ENCODE peak calls at places on chromosomes 5 and 9, in ten cellular contexts. V, U, R, D, N, E, B, Q, F and M are unnamed samples.

GRCh38 chr5:170719551-170719950 is 64.0 kb upstream of the GABRP start:
- DNase-seq in V (no peak), U (no peak), R (no peak), D (no peak), N (peak; percentile 42), E (no peak), B (no peak), Q (no peak), F (no peak), M (no peak)

GRCh38 chr5:16934669-16935068 is 1.4 kb downstream of the MYO10 start:
- DNase-seq in V (no peak), U (no peak), R (no peak), D (no peak), N (no peak), E (no peak), B (no peak), Q (no peak), F (no peak), M (no peak)

GRCh38 chr5:93022770-93023169 is 558.2 kb downstream of the NR2F1-AS1 start:
- DNase-seq in V (no peak), U (no peak), R (no peak), D (no peak), N (no peak), E (no peak), B (no peak), Q (no peak), F (no peak), M (no peak)

GRCh38 chr5:158874814-158875213 is 224.9 kb downstream of the EBF1 start:
- DNase-seq in V (no peak), U (no peak), R (no peak), D (no peak), N (no peak), E (no peak), B (no peak), Q (no peak), F (no peak), M (no peak)

GRCh38 chr9:35649431-35650340 is 1.0 kb downstream of the SIT1 start:
- DNase-seq in V (no peak), U (no peak), R (no peak), D (no peak), N (no peak), E (peak; percentile 70), B (peak; percentile 26), Q (no peak), F (no peak), M (no peak)

GRCh38 chr5:157602505-157602904 is 26.9 kb upstream of the ADAM19 start:
- DNase-seq in V (no peak), U (no peak), R (no peak), D (no peak), N (no peak), E (no peak), B (no peak), Q (no peak), F (no peak), M (no peak)

GRCh38 chr9:95062601-95063065 is 254.9 kb downstream of the FANCC start:
- DNase-seq in V (no peak), U (no peak), R (no peak), D (no peak), N (peak; percentile 50), E (no peak), B (no peak), Q (no peak), F (no peak), M (no peak)

GRCh38 chr5:169801324-169801777 is 164.3 kb downstream of the DOCK2 start:
- DNase-seq in V (no peak), U (no peak), R (no peak), D (no peak), N (peak; percentile 57), E (no peak), B (no peak), Q (no peak), F (no peak), M (no peak)

GRCh38 chr5:10228288-10228687 is 21.4 kb downstream of the ATPSCKMT start:
- DNase-seq in V (no peak), U (no peak), R (no peak), D (no peak), N (no peak), E (no peak), B (no peak), Q (no peak), F (no peak), M (no peak)

GRCh38 chr9:135307314-135307713 is 172.3 kb upstream of the PPP1R26 start:
- DNase-seq in V (no peak), U (no peak), R (no peak), D (no peak), N (no peak), E (no peak), B (no peak), Q (no peak), F (no peak), M (no peak)

GRCh38 chr5:72860499-72860898 is 44.0 kb downstream of the TNPO1 start:
- DNase-seq in V (no peak), U (no peak), R (no peak), D (no peak), N (no peak), E (no peak), B (no peak), Q (no peak), F (no peak), M (no peak)

GRCh38 chr5:627840-628239 is 15.7 kb downstream of the CEP72 start:
- DNase-seq in V (no peak), U (no peak), R (peak; percentile 32), D (no peak), N (no peak), E (no peak), B (no peak), Q (no peak), F (no peak), M (no peak)

GRCh38 chr9:128048663-128049062 is 18.5 kb downstream of the NAIF1 start:
- DNase-seq in V (no peak), U (no peak), R (no peak), D (no peak), N (no peak), E (no peak), B (peak; percentile 82), Q (no peak), F (no peak), M (no peak)

GRCh38 chr5:161851691-161852299 is 3.9 kb downstream of the GABRA1 start:
- DNase-seq in V (no peak), U (no peak), R (no peak), D (no peak), N (no peak), E (no peak), B (no peak), Q (no peak), F (no peak), M (no peak)

GRCh38 chr5:218457-219289 is 553 bp downstream of the SDHA start:
- DNase-seq in V (peak; percentile 50), U (peak; percentile 41), R (no peak), D (no peak), N (no peak), E (no peak), B (peak; percentile 66), Q (peak; percentile 59), F (no peak), M (no peak)

GRCh38 chr5:110853267-110853666 is 114.5 kb downstream of the SLC25A46 start:
- DNase-seq in V (no peak), U (no peak), R (no peak), D (no peak), N (no peak), E (no peak), B (no peak), Q (no peak), F (no peak), M (no peak)

GRCh38 chr9:738209-738915 is 103.1 kb upstream of the DMRT1 start:
- DNase-seq in V (peak; percentile 41), U (no peak), R (peak; percentile 93), D (no peak), N (no peak), E (no peak), B (no peak), Q (peak; percentile 80), F (no peak), M (no peak)

GRCh38 chr9:89522261-89522978 is 24.5 kb upstream of the SEMA4D start:
- DNase-seq in V (peak; percentile 64), U (no peak), R (no peak), D (no peak), N (no peak), E (no peak), B (no peak), Q (peak; percentile 78), F (no peak), M (peak; percentile 83)
- H3K36me3 ChIP-seq in V (no peaks in the 10 kb centered on the region), U (no peaks in the 10 kb centered on the region), R (no peaks in the 10 kb centered on the region), D (no peaks in the 10 kb centered on the region), N (no peaks in the 10 kb centered on the region), E (no peaks in the 10 kb centered on the region), B (no peaks in the 10 kb centered on the region), Q (no peaks in the 10 kb centered on the region), F (no peaks in the 10 kb centered on the region), M (no peaks in the 10 kb centered on the region)

GRCh38 chr5:175096469-175097185 is 347.4 kb downstream of the DRD1 start:
- DNase-seq in V (no peak), U (no peak), R (no peak), D (no peak), N (no peak), E (no peak), B (no peak), Q (no peak), F (no peak), M (no peak)
- TF ChIP-seq EP300 in V (no peak), U (no peak), R (no peak), D (no peak), N (no peak), E (no peak), B (no peak), Q (no peak), F (no peak), M (no peak)

GRCh38 chr9:96480736-96481135 is 30.8 kb downstream of the HABP4 start:
- DNase-seq in V (no peak), U (no peak), R (no peak), D (no peak), N (no peak), E (no peak), B (no peak), Q (no peak), F (no peak), M (no peak)
- H3K36me3 ChIP-seq in V (peaks cover 4% of the 10 kb centered on the region), U (no peaks in the 10 kb centered on the region), R (peaks cover 21% of the 10 kb centered on the region), D (peaks cover 3% of the 10 kb centered on the region), N (peaks cover 27% of the 10 kb centered on the region), E (peaks cover 10% of the 10 kb centered on the region), B (no peaks in the 10 kb centered on the region), Q (no peaks in the 10 kb centered on the region), F (no peaks in the 10 kb centered on the region), M (no peaks in the 10 kb centered on the region)

DNA sequence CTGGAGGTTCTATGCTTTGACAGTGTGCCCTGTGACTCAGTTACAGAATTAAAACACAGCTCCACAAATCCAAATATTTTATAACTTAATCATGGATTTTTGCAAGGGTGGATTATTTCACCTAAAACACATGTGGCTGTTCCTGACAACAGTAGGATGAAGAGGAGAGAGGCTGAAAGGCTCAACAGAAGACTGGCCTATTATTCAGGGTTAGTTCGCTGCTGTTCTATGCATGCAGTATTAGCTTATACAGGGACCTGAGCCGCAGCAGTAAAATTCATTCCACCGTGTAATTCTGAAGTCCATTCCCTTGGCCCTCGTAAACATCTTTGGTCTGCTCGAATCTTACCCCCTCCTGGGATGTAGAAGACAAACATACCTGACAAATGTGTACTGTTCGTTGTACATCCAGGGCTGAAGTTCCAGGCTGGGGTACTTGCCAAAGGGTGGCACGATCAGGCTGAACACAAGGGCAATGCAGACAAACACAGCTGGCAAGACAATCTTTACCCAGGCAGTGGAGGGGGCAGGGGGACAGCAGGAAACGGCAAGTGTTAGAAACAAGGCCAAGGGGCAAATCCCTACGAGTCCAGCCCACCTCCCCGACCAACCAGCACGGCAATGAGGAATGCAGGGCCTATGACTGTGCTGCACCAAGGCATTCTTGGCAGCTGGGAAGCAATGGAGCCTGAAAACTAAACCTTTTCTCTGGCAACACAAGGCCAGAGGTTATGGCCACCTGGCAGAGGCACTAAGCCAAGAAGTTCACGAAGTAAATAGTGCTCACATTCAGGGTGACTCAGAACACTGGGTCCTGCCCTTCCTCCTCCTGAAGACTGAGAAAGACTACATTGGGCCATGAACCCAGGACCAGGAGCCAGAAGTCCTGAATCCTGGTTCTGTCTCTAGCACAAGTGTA is 46.8 kb downstream of the NIPSNAP3B start:
- DNase-seq in V (peak; percentile 47), U (no peak), R (no peak), D (no peak), N (no peak), E (no peak), B (no peak), Q (no peak), F (no peak), M (no peak)
- TF ChIP-seq EP300 in V (no peak), U (no peak), R (no peak), D (no peak), N (no peak), E (no peak), B (no peak), Q (no peak), F (no peak), M (no peak)